ENCODE peak calls at places on chromosomes 11 and 22, in five cellular contexts. D is ascending aorta; N is A673; L is effector memory CD4-positive, alpha-beta T cell; J is tibial artery. H is an unnamed sample. For H3K4me1, the result is how much of the 10 kb centered on the place peaks cover.

GRCh38 chr11:119484741-119485605 is 62.0 kb upstream of the THY1 start:
- DNase-seq in J (peak), N (no peak), D (no peak), L (no peak), H (no peak)

GRCh38 chr22:36088292-36088691 is 59.7 kb upstream of the RBFOX2 start:
- DNase-seq in N (no peak), D (no peak), L (no peak), J (no peak), H (no peak)

GRCh38 chr11:13012037-13012693 is 3.0 kb downstream of the RASSF10 start:
- DNase-seq in D (no peak), N (no peak), L (no peak), J (no peak), H (peak)

GRCh38 chr22:36064358-36064757 is 35.7 kb upstream of the RBFOX2 start:
- DNase-seq in J (no peak), N (no peak), L (no peak), D (no peak), H (no peak)

GRCh38 chr11:128632151-128632791 is 44.9 kb upstream of the ETS1 start:
- DNase-seq in L (no peak), D (no peak), J (no peak), N (peak), H (peak)

GRCh38 chr22:33658775-33659174 is 261.5 kb downstream of the LARGE1 start:
- DNase-seq in L (no peak), J (peak), D (no peak), N (no peak), H (peak)

GRCh38 chr22:48943567-48944432 is 883.9 kb downstream of the BRD1 start:
- DNase-seq in D (no peak), J (peak), N (peak), L (no peak), H (peak)

GRCh38 chr11:45741032-45741431 is 63.9 kb upstream of the SLC35C1 start:
- DNase-seq in D (no peak), N (no peak), L (no peak), J (no peak), H (no peak)

GRCh38 chr11:116986521-116987105 is 111.6 kb downstream of the SIK3 start:
- DNase-seq in D (no peak), N (no peak), J (no peak), L (no peak), H (no peak)

GRCh38 chr11:102109896-102110760 is at the start of gene YAP1:
- DNase-seq in L (peak), N (peak), D (peak), J (peak), H (peak)

GRCh38 chr11:132379540-132379939 is 1009.1 kb downstream of the NTM start:
- DNase-seq in L (no peak), J (no peak), N (no peak), D (no peak), H (no peak)

GRCh38 chr11:95296165-95296564 is 65.2 kb upstream of the SESN3 start:
- DNase-seq in D (no peak), L (no peak), J (no peak), N (no peak), H (peak)

GRCh38 chr11:43518407-43519165 is 159.9 kb downstream of the TTC17 start:
- DNase-seq in D (no peak), J (no peak), L (no peak), N (no peak), H (no peak)

GRCh38 chr11:134382257-134382656 is 29.8 kb downstream of the B3GAT1 start:
- DNase-seq in J (no peak), N (no peak), D (no peak), L (no peak), H (no peak)

GRCh38 chr11:100442017-100442416 is 245.1 kb upstream of the ARHGAP42 start:
- DNase-seq in L (no peak), D (no peak), J (no peak), N (peak), H (no peak)

GRCh38 chr11:20529757-20530156 is 69.7 kb upstream of the SLC6A5 start:
- DNase-seq in D (no peak), L (no peak), J (no peak), N (no peak), H (no peak)

GRCh38 chr11:2135648-2136201 is 3.5 kb downstream of the IGF2 start:
- DNase-seq in N (no peak), J (no peak), L (no peak), D (no peak), H (peak)

GRCh38 chr11:44451706-44452105 is 113.8 kb upstream of the CD82 start:
- DNase-seq in D (no peak), L (no peak), J (no peak), N (no peak), H (no peak)

DNA sequence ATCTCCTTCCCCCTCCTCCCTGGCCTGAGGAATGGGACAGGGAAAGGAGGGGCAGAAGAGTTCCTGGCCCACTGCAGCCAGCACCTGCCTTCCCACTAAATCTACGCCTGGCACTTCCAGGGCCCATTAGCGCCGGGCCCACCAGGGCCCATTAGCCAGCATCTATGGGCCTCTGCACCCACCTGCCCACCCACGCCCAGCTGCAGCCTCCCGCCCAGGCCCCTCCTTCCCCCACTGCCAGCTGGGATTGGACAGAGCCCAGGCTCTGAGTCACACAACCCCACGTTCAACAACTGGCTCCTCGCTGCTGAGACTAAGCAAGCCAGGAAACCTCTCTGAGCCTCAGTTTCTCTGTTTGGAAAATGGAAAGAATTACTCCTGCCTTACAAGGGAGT is 48.7 kb downstream of the CYTH4 start:
- DNase-seq in D (no peak), J (no peak), N (peak), L (no peak), H (no peak)
- H3K4me1 ChIP-seq in D (under half), J (under half), N (under half), L (under half), H (under half)

DNA sequence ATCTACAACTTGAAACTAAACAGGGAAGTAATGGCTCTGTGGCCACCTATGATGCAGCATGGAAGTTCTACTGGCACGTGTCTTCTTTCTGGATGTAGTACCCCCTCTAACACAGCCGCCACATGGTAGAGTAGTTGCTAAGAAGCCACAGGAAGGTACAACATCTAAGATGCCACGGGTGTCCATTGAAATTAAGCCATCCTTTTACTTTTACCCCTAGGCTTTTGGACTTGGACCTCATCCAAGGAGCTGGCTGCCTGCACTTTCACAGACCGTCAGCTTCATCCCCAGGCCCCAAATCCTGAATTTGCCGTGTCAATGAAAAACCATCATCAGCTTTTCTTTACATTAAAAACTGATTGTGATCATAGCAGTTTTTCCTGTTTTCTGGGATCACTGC is 102.3 kb downstream of the RPL27A start:
- DNase-seq in L (no peak), D (no peak), N (no peak), J (no peak), H (no peak)
- H3K27ac ChIP-seq in L (no peak), D (no peak), N (no peak), J (peak), H (no peak)

GRCh38 chr22:46763051-46763705 is 728 bp downstream of the TBC1D22A start:
- DNase-seq in J (peak), N (peak), L (peak), D (no peak), H (no peak)
- H3K4me1 ChIP-seq in J (under half), N (under half), L (under half), D (under half), H (under half)

DNA sequence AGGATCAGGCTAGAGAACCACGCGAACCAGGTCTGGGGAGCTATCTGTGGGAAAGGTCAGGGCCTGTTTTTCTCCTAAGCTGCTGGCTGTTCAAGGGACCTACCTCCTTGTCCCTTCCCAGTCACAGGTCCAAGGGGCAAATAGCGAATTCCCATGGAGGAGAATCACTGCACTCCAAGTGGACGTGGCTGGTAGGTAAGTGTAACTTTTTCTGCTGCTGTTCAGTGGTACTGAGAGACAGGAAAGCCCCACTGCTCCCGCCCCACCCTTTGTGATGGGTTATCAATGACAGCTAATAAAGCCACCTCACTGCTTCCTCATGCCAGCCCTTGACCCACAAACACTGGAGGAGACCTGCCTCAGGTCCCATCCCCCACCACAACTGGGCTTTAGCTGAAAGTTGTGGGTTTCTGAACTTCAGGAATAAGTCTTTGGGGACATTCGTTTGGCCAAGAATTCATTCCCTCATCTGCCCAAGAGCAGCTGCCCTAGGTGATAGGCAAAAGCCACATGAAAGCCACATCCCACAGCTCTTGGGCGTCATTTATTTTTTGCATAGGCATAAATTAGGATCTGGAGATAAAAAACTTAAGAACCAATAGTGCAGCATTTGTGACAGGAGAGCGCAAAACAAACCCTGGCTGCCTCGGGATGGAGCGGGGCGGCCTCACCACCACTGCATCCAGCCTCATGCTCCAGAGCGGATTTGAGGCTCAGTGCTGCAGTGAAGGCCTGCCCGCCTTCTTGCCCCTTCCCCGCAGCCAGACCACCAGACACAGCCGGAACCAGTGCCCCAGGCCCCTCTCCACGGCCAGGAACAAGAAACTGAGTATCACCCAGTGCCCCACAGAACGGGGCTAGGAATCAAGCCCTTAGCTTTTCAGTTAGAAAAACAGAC is 21.3 kb downstream of the SUN2 start:
- DNase-seq in J (no peak), D (no peak), N (no peak), L (no peak), H (peak)
- H3K27ac ChIP-seq in J (peak), D (peak), N (peak), L (peak), H (peak)

DNA sequence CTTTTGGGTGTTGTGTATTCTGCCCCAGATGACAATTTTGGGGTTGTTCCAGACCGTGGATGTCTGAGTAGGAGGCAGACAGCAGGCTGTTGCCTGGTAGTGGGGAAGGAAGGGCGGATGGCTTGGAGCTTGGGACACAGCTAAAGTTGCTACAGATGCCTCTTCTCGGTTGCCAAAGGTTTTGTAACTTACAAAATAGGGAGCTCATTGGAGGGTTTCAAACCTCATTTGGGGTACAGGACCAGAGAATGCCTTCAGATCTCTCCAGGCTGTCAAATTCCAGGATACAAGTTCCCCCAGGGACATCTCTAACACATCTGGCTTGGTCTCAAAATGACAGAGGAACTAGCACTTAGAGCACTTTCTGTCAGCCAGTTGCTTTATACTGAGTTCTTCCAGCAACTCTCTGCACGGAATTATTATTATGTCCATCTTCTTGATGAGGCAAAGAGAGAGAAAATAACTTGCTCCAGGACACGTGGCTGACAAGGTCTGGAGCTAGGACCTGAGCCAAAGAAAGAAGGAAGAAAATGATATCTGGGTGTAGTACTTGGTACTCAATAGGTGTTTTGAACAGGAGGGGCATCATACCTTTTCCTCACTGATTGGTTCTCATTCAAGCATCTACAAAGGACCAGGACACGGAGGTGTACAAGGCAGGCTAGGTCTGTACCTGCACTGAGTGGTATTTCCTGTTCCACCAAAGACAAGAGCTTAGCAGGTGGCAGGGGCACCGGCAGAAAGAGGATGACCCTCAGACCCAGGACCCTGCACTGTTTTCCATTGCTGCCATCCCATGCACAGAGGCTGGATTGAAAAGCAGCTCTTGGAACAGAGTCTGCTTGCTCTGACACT is 55.9 kb downstream of the SLC1A2 start:
- DNase-seq in L (no peak), N (no peak), D (no peak), J (peak), H (no peak)
- H3K4me1 ChIP-seq in L (under half), N (under half), D (under half), J (under half), H (under half)